ENCODE peak calls at places on chromosome 7, in eight cellular contexts. P, Q, K, W, A, N, M and H are unnamed samples. For H3K4me1, the result is how much of the 10 kb centered on the place peaks cover.

GRCh38 chr7:149254181-149254858 is 7.7 kb upstream of the ZNF783 start:
- DNase-seq in N (no peak), M (no peak), A (no peak), W (no peak), Q (no peak), P (no peak), K (no peak), H (no peak)

GRCh38 chr7:157117796-157118195 is 20.9 kb upstream of the UBE3C start:
- DNase-seq in A (no peak), N (no peak), P (peak), M (no peak), Q (no peak), W (no peak), K (no peak), H (no peak)

GRCh38 chr7:37150856-37151255 is 297.8 kb downstream of the ELMO1 start:
- DNase-seq in N (no peak), P (no peak), M (no peak), K (no peak), W (no peak), Q (no peak), A (no peak), H (no peak)

GRCh38 chr7:116966606-116967005 is 13.3 kb downstream of the ST7 start:
- DNase-seq in P (no peak), W (no peak), M (no peak), A (no peak), K (no peak), N (no peak), Q (no peak), H (no peak)

GRCh38 chr7:46230298-46231295 is 309.5 kb upstream of the IGFBP3 start:
- DNase-seq in W (no peak), K (no peak), N (no peak), P (no peak), Q (no peak), M (no peak), A (no peak), H (no peak)

GRCh38 chr7:53426145-53426750 is 390.8 kb downstream of the POM121L12 start:
- DNase-seq in W (no peak), M (no peak), A (no peak), Q (no peak), P (no peak), K (no peak), N (no peak), H (no peak)

GRCh38 chr7:45982912-45983719 is 62.0 kb upstream of the IGFBP3 start:
- DNase-seq in W (no peak), M (no peak), N (no peak), P (no peak), A (no peak), Q (no peak), K (no peak), H (no peak)

GRCh38 chr7:148422028-148422427 is 168.5 kb upstream of the C7orf33 start:
- DNase-seq in K (no peak), M (no peak), A (no peak), Q (no peak), N (no peak), W (no peak), P (no peak), H (no peak)

GRCh38 chr7:141354251-141354650 is 197.0 kb upstream of the AGK start:
- DNase-seq in W (no peak), P (no peak), M (no peak), N (no peak), Q (no peak), K (peak), A (no peak), H (no peak)

GRCh38 chr7:142459557-142459963 is 201.7 kb upstream of the PRSS58 start:
- DNase-seq in M (no peak), Q (peak), A (no peak), N (peak), P (no peak), W (peak), K (peak), H (no peak)

GRCh38 chr7:91465595-91466061 is 201.4 kb downstream of the FZD1 start:
- DNase-seq in W (no peak), K (no peak), P (no peak), N (no peak), A (no peak), M (no peak), Q (no peak), H (no peak)

GRCh38 chr7:107344286-107344685 is 125.6 kb upstream of the GPR22 start:
- DNase-seq in K (no peak), A (no peak), M (no peak), N (no peak), Q (no peak), P (no peak), W (no peak), H (no peak)

GRCh38 chr7:24727165-24728120 is 29.8 kb downstream of the GSDME start:
- DNase-seq in Q (no peak), A (no peak), N (no peak), K (no peak), W (no peak), P (no peak), M (no peak), H (peak)

GRCh38 chr7:128099204-128099671 is 68.0 kb upstream of the LRRC4 start:
- DNase-seq in M (no peak), Q (no peak), P (no peak), K (peak), A (no peak), W (no peak), N (no peak), H (no peak)

GRCh38 chr7:151876899-151877777 is at the start of gene PRKAG2:
- DNase-seq in M (peak), W (peak), Q (peak), N (peak), A (peak), P (peak), K (no peak), H (peak)

GRCh38 chr7:82726038-82726800 is 282.6 kb upstream of the CACNA2D1 start:
- DNase-seq in P (no peak), A (no peak), M (peak), W (no peak), N (no peak), K (no peak), Q (no peak), H (no peak)

GRCh38 chr7:93678185-93678584 is 103.7 kb upstream of the CALCR start:
- DNase-seq in P (no peak), M (no peak), A (no peak), K (no peak), N (no peak), Q (no peak), W (no peak), H (no peak)

GRCh38 chr7:12785473-12785872 is 98.0 kb downstream of the ARL4A start:
- DNase-seq in W (no peak), P (no peak), K (no peak), A (no peak), N (no peak), M (no peak), Q (no peak), H (no peak)

GRCh38 chr7:32290015-32290414 is 200.2 kb downstream of the LSM5 start:
- DNase-seq in N (no peak), Q (no peak), K (no peak), M (no peak), A (no peak), P (peak), W (no peak), H (no peak)

GRCh38 chr7:105816270-105816843 is 60.0 kb downstream of the ATXN7L1 start:
- DNase-seq in N (no peak), W (no peak), A (no peak), M (no peak), Q (no peak), P (no peak), K (no peak), H (no peak)

GRCh38 chr7:157666530-157667040 is 329.8 kb downstream of the DNAJB6 start:
- DNase-seq in P (no peak), W (peak), K (no peak), M (no peak), A (no peak), N (no peak), Q (no peak), H (no peak)

GRCh38 chr7:29109815-29110385 is 36.4 kb downstream of the CPVL start:
- DNase-seq in A (no peak), N (no peak), M (no peak), Q (no peak), K (no peak), P (no peak), W (no peak), H (no peak)

GRCh38 chr7:18566829-18567228 is 71.3 kb downstream of the HDAC9 start:
- DNase-seq in K (no peak), N (no peak), Q (no peak), P (no peak), W (no peak), M (no peak), A (no peak), H (no peak)

GRCh38 chr7:101878938-101879337 is 61.5 kb downstream of the CUX1 start:
- DNase-seq in P (no peak), N (no peak), Q (no peak), K (no peak), A (no peak), W (no peak), M (no peak), H (no peak)

GRCh38 chr7:101874028-101874427 is 56.6 kb downstream of the CUX1 start:
- DNase-seq in N (no peak), W (no peak), M (no peak), Q (no peak), K (peak), P (no peak), A (no peak), H (no peak)

GRCh38 chr7:101871351-101871750 is 53.9 kb downstream of the CUX1 start:
- DNase-seq in P (no peak), Q (no peak), W (no peak), K (no peak), N (no peak), A (no peak), M (no peak), H (no peak)

GRCh38 chr7:101877882-101878591 is 60.6 kb downstream of the CUX1 start:
- DNase-seq in M (no peak), P (no peak), A (no peak), K (no peak), W (no peak), N (no peak), Q (no peak), H (no peak)

GRCh38 chr7:101875215-101875846 is 57.9 kb downstream of the CUX1 start:
- DNase-seq in Q (no peak), M (no peak), N (no peak), W (no peak), A (no peak), P (no peak), K (no peak), H (no peak)
- H3K4me1 ChIP-seq in Q (half or more), M (under half), N (under half), W (under half), A (under half), P (under half), K (under half), H (under half)

DNA sequence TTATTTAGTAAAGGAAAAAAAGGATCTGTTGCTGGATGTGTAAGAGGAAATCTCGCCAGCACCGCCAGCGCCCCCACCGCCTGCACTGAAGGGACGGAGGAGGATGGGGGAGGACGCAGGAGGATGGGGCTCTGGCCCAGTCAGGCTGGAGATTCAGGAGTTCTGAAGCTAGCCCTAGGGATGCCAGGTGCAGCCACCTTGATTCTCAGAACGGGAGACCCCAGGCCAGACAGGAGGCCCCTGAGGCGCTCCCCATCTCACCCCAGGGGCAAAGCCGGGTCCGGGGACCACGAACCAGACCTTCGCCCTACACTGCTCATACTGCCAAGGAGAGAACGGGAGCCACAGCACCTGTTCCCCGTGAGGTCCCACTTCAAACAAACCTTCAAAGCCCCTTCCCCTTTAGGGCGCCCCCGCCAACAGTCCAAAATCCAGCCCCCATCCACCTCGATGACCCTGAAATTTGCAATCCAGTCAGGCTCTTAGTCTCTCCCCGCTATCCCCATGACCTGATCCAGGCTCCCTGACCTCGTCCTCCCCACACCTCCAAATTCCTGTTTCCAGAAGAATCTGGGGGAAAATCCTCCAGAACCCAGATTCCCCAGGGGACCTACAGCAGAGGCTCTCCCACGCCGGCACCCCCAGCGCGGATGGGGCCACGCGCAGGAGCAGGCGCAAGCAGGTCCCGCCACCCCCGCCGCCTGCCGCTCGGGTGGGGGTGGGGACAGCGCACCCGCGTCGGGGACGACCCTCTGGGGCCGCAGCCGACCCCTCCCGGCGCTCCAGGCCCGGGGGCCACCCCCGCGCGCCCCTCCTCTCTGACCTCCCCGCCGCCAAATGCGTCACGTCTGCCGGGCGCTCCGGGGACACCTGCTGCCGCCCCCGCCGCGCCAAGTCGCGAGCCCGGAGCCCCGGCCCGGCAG is 929 bp downstream of the CAMK2B start:
- DNase-seq in K (no peak), N (no peak), Q (no peak), M (no peak), A (no peak), W (no peak), P (no peak), H (no peak)
- TF ChIP-seq POLR2A in K (no peak), N (no peak), Q (no peak), M (no peak), A (no peak), W (no peak), P (no peak), H (no peak)

GRCh38 chr7:55135462-55135861 is 116.6 kb downstream of the EGFR start:
- DNase-seq in K (no peak), A (no peak), P (no peak), W (no peak), Q (no peak), N (no peak), M (no peak), H (no peak)
- H3K4me1 ChIP-seq in K (under half), A (under half), P (under half), W (under half), Q (under half), N (under half), M (under half), H (under half)

GRCh38 chr7:229184-229964 is 37.0 kb downstream of the FAM20C start:
- DNase-seq in P (peak), N (no peak), Q (no peak), K (peak), W (peak), M (peak), A (peak), H (peak)
- TF ChIP-seq POLR2A in P (no peak), N (no peak), Q (no peak), K (no peak), W (no peak), M (peak), A (no peak), H (no peak)

GRCh38 chr7:139676390-139676789 is 101.4 kb downstream of the HIPK2 start:
- DNase-seq in W (no peak), Q (no peak), K (no peak), A (no peak), N (no peak), P (no peak), M (no peak), H (no peak)
- H3K4me1 ChIP-seq in W (half or more), Q (half or more), K (under half), A (under half), N (under half), P (under half), M (under half), H (under half)

GRCh38 chr7:132760241-132760616 is 184.0 kb upstream of the PLXNA4 start:
- DNase-seq in A (no peak), P (no peak), Q (no peak), N (no peak), M (no peak), K (no peak), W (no peak), H (no peak)
- TF ChIP-seq POLR2A in A (no peak), P (no peak), Q (no peak), N (no peak), M (no peak), K (no peak), W (no peak), H (no peak)

DNA sequence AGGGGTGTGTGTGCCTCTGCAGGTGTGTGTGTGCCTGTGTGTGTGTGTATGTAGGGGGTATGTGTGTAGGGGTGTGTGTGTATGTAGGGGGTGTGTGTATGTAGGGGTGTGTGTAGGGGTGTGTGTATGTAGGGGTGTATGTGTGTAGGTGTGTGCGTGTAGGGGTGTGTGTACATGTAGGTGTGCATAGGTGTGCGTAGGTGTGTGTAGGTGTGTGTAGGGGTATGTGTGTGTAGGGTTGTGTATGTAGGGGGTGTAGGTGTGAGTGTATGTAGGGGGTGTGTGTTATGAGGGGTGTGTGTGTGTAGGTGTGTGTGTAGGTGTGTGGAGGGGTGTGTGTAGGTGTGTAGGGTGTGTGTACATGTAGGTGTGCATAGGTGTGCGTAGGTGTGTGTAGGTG is 48.6 kb upstream of the PSMG3 start:
- DNase-seq in A (no peak), K (no peak), P (no peak), N (no peak), Q (no peak), W (no peak), M (no peak), H (no peak)
- H3K4me1 ChIP-seq in A (under half), K (under half), P (under half), N (under half), Q (under half), W (under half), M (under half), H (under half)